ENCODE peak calls at places on chromosomes 5 and 9, in four cellular contexts. Y, X, V and L are unnamed samples.
A peak's percentile ranks its signal among the peaks of the same experiment; 100 is the strongest.

GRCh38 chr5:126339215-126339805 is 83.9 kb upstream of the GRAMD2B start:
- DNase-seq in Y (peak; percentile 53), X (no peak), V (peak; percentile 47), L (peak; percentile 14)

GRCh38 chr9:86491634-86492266 is 137.5 kb upstream of the TUT7 start:
- DNase-seq in Y (no peak), X (no peak), V (no peak), L (no peak)

GRCh38 chr5:95599252-95599651 is 20.6 kb upstream of the GPR150 start:
- DNase-seq in Y (no peak), X (no peak), V (no peak), L (no peak)

GRCh38 chr5:121516997-121517396 is 334.7 kb upstream of the FTMT start:
- DNase-seq in Y (no peak), X (no peak), V (no peak), L (no peak)

GRCh38 chr9:116032683-116033440 is 120.7 kb upstream of the PAPPA start:
- DNase-seq in Y (no peak), X (no peak), V (no peak), L (no peak)

GRCh38 chr9:75229605-75230332 is 141.5 kb downstream of the OSTF1 start:
- DNase-seq in Y (no peak), X (no peak), V (no peak), L (no peak)

GRCh38 chr5:175872287-175873089 is 1.1 kb downstream of the CPLX2 start:
- DNase-seq in Y (no peak), X (no peak), V (peak; percentile 88), L (peak; percentile 54)

GRCh38 chr9:107712390-107712789 is 222.8 kb upstream of the KLF4 start:
- DNase-seq in Y (no peak), X (no peak), V (no peak), L (no peak)

GRCh38 chr5:6576861-6577501 is 55.9 kb downstream of the NSUN2 start:
- DNase-seq in Y (peak; percentile 57), X (peak; percentile 4), V (peak; percentile 74), L (peak; percentile 28)

GRCh38 chr9:2260401-2261306 is 245.5 kb downstream of the SMARCA2 start:
- DNase-seq in Y (no peak), X (no peak), V (no peak), L (no peak)

GRCh38 chr5:156121234-156121633 is 205.7 kb upstream of the SGCD start:
- DNase-seq in Y (no peak), X (no peak), V (no peak), L (no peak)

GRCh38 chr5:77850536-77851228 is 74.5 kb upstream of the TBCA start:
- DNase-seq in Y (no peak), X (no peak), V (no peak), L (no peak)

GRCh38 chr9:18173923-18174322 is 300.0 kb upstream of the ADAMTSL1 start:
- DNase-seq in Y (no peak), X (no peak), V (no peak), L (no peak)

GRCh38 chr5:129051283-129051682 is 43.3 kb upstream of the ISOC1 start:
- DNase-seq in Y (no peak), X (no peak), V (no peak), L (no peak)

GRCh38 chr9:137241490-137242328 is 622 bp downstream of the TUBB4B start:
- DNase-seq in Y (peak; percentile 87), X (no peak), V (peak; percentile 75), L (no peak)

GRCh38 chr5:10479226-10479721 is 37.6 kb downstream of the ROPN1L start:
- DNase-seq in Y (no peak), X (no peak), V (no peak), L (no peak)

GRCh38 chr9:77856615-77857014 is 175.0 kb downstream of the GNAQ start:
- DNase-seq in Y (no peak), X (no peak), V (no peak), L (no peak)

GRCh38 chr5:32420506-32420905 is 24.0 kb downstream of the ZFR start:
- DNase-seq in Y (no peak), X (no peak), V (peak; percentile 28), L (no peak)

GRCh38 chr5:165695796-165696195 is 2190.4 kb downstream of the MAT2B start:
- DNase-seq in Y (no peak), X (no peak), V (no peak), L (no peak)

GRCh38 chr5:92527311-92528078 is 1053.5 kb downstream of the NR2F1-AS1 start:
- DNase-seq in Y (no peak), X (no peak), V (no peak), L (no peak)

GRCh38 chr9:14315754-14316573 is 2.0 kb upstream of the NFIB start:
- DNase-seq in Y (no peak), X (no peak), V (peak; percentile 58), L (peak; percentile 66)

GRCh38 chr5:133385346-133385745 is 227.0 kb downstream of the FSTL4 start:
- DNase-seq in Y (no peak), X (no peak), V (no peak), L (no peak)

GRCh38 chr5:135034186-135034962 is at the start of gene PITX1:
- DNase-seq in Y (peak; percentile 93), X (no peak), V (peak; percentile 70), L (peak; percentile 65)

GRCh38 chr9:35566417-35566816 is 38.6 kb upstream of the TESK1 start:
- DNase-seq in Y (no peak), X (no peak), V (no peak), L (no peak)

GRCh38 chr9:120878188-120879130 is 1.5 kb upstream of the PHF19 start:
- DNase-seq in Y (peak; percentile 88), X (no peak), V (no peak), L (no peak)

GRCh38 chr5:167754501-167754941 is 536.9 kb upstream of the WWC1 start:
- DNase-seq in Y (no peak), X (no peak), V (no peak), L (no peak)

GRCh38 chr5:9188131-9188530 is 357.7 kb downstream of the SEMA5A start:
- DNase-seq in Y (no peak), X (no peak), V (no peak), L (no peak)

GRCh38 chr5:53035868-53036381 is 46.8 kb downstream of the ITGA2 start:
- DNase-seq in Y (peak; percentile 17), X (no peak), V (no peak), L (no peak)

GRCh38 chr9:76905661-76905983 is 292 bp downstream of the PRUNE2 start:
- DNase-seq in Y (no peak), X (no peak), V (no peak), L (no peak)

GRCh38 chr5:123670981-123671557 is 159.1 kb downstream of the CSNK1G3 start:
- DNase-seq in Y (peak; percentile 32), X (no peak), V (peak; percentile 27), L (peak; percentile 53)

GRCh38 chr5:14038341-14038959 is 94.0 kb upstream of the DNAH5 start:
- DNase-seq in Y (no peak), X (no peak), V (no peak), L (no peak)

GRCh38 chr9:27473135-27473534 is 51.0 kb upstream of the IFNK start:
- DNase-seq in Y (peak; percentile 20), X (no peak), V (peak; percentile 16), L (no peak)

GRCh38 chr5:167684251-167684650 is 607.2 kb upstream of the WWC1 start:
- DNase-seq in Y (no peak), X (no peak), V (no peak), L (no peak)

GRCh38 chr9:135330307-135330631 is 149.3 kb upstream of the PPP1R26 start:
- DNase-seq in Y (no peak), X (no peak), V (peak; percentile 45), L (peak; percentile 4)

GRCh38 chr5:88236866-88237642 is 31.6 kb downstream of the TMEM161B start:
- DNase-seq in Y (no peak), X (no peak), V (no peak), L (no peak)

GRCh38 chr9:127735530-127736176 is 559 bp upstream of the TOR2A start:
- DNase-seq in Y (no peak), X (no peak), V (no peak), L (no peak)

GRCh38 chr5:180830253-180831138 is 27.9 kb upstream of the MGAT1 start:
- DNase-seq in Y (peak; percentile 77), X (no peak), V (peak; percentile 69), L (peak; percentile 63)

GRCh38 chr5:148858547-148858946 is 32.1 kb downstream of the ADRB2 start:
- DNase-seq in Y (no peak), X (no peak), V (no peak), L (no peak)

DNA sequence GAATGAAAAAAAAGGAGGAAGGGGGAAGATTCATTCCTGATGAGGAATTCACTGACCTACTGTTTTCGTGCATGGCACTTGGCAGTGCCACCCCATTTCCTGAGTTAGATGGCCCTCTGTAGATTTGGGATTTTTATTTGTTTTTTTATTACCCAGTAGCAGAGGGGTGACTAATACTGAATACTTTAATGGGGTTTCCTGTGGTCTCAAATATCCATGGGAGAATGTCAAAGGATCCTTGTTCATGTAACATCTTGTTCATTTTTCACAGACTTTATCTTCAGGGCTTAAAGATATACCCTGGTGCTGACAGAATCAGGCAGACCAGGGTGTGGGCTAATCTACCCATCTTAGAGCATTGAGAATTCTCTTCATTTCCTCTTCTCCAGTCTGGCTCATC is 93.0 kb downstream of the MAMDC2 start:
- DNase-seq in Y (no peak), X (no peak), V (no peak), L (no peak)
- TF ChIP-seq USF1 in Y (no peak), X (no peak), V (no peak), L (no peak)

DNA sequence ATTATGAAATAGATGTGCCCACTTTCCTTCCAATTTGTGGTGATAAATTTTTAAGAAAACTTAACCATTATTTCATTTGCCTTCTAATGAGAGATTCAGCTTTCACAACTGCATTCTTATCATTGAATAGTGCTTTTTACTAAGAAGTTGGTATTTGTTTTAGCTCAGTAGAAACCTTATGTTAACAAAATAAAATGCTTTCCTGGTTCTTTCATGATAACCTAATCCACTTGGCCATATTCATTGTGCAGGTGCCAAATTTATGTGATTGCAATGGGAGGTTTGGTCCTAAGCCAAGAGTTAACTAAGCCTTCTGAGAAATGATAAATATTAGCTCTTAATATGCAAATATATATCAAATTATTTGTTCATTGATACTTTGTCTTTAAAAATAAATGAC is 141.2 kb upstream of the TLE4 start:
- DNase-seq in Y (no peak), X (no peak), V (no peak), L (no peak)
- TF ChIP-seq USF1 in Y (no peak), X (no peak), V (no peak), L (no peak)

GRCh38 chr9:20352531-20352930 is 269.8 kb downstream of the MLLT3 start:
- DNase-seq in Y (no peak), X (no peak), V (no peak), L (no peak)
- TF ChIP-seq USF1 in Y (no peak), X (no peak), V (no peak), L (no peak)

DNA sequence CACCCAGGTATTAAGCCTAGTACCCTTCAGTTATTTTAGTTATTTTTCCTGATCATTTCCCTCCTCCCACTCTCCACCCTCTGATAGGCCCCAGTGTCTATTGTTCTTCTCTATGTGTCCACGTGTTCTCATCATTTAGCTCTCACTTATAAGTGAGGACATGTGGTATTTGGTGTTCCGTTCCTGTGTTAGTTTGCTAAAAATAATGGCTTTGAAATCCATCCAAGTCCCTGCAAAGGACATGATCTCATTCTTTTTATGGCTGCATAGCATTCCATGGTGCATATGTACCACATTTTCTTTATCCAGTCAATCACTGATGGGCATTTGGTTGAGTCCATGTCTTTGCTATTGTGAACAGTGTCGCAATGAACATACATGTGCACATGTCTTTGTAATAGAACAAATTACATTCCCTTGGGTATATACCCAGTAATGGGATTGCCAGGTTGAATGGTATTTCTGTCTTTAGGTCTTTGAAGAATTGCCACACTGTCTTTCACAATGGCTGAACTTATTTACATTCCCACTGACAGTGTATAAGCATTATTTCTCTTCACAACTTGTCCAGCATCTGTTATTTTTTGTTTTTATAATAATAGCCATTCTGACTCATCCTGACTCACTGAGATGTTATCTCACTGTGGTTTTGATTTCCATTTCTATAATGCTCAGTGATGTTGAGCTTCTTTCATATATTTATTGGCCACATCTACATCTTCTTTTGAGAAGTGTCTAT is 17.2 kb upstream of the DIRAS2 start:
- DNase-seq in Y (no peak), X (no peak), V (no peak), L (no peak)
- TF ChIP-seq USF1 in Y (no peak), X (no peak), V (no peak), L (no peak)